ENCODE peak calls at places on chromosomes 11 and 22, in five cellular contexts. F is HepG2, Y is H1, W is GM12878, B is K562. D is an unnamed sample.

GRCh38 chr11:78038697-78039313 is 15.7 kb upstream of the KCTD14 start:
- DNase-seq in Y (no peak), F (peak; percentile 90), B (no peak), W (no peak), D (no peak)

GRCh38 chr22:30922151-30922611 is 46.4 kb downstream of the MORC2 start:
- DNase-seq in F (no peak), Y (no peak), W (peak; percentile 60), B (no peak), D (peak; percentile 60)

GRCh38 chr22:50114221-50114981 is 24.6 kb downstream of the MOV10L1 start:
- DNase-seq in Y (no peak), W (no peak), F (no peak), B (no peak), D (no peak)

GRCh38 chr11:46719048-46719542 is at the start of gene F2:
- DNase-seq in B (no peak), F (peak; percentile 96), W (no peak), Y (no peak), D (no peak)

GRCh38 chr22:36349726-36350125 is 38.0 kb downstream of the MYH9 start:
- DNase-seq in B (no peak), F (no peak), Y (no peak), W (no peak), D (no peak)

GRCh38 chr11:82995754-82996398 is 75.8 kb downstream of the RAB30 start:
- DNase-seq in Y (no peak), W (no peak), B (no peak), F (no peak), D (no peak)

GRCh38 chr11:35688023-35688422 is 25.4 kb downstream of the TRIM44 start:
- DNase-seq in Y (no peak), W (no peak), B (no peak), F (no peak), D (no peak)

GRCh38 chr11:91984033-91984568 is 240.5 kb upstream of the FAT3 start:
- DNase-seq in B (no peak), Y (no peak), W (no peak), F (no peak), D (no peak)

GRCh38 chr11:48104562-48104924 is 112.1 kb upstream of the OR4B1 start:
- DNase-seq in F (no peak), Y (no peak), W (no peak), B (no peak), D (no peak)

GRCh38 chr22:28582806-28583205 is 96.8 kb downstream of the TTC28 start:
- DNase-seq in Y (no peak), F (no peak), B (no peak), W (no peak), D (no peak)

GRCh38 chr11:8371516-8371884 is 107.8 kb upstream of the LMO1 start:
- DNase-seq in Y (no peak), W (no peak), B (no peak), F (no peak), D (no peak)

GRCh38 chr11:12017865-12018453 is 9.5 kb upstream of the DKK3 start:
- DNase-seq in Y (no peak), B (peak; percentile 72), F (no peak), W (no peak), D (no peak)

GRCh38 chr11:120529214-120529613 is 17.7 kb downstream of the GRIK4 start:
- DNase-seq in W (no peak), F (no peak), B (no peak), Y (no peak), D (no peak)

GRCh38 chr11:120526241-120526640 is 14.7 kb downstream of the GRIK4 start:
- DNase-seq in Y (no peak), B (no peak), W (no peak), F (no peak), D (no peak)

GRCh38 chr11:120528749-120529148 is 17.2 kb downstream of the GRIK4 start:
- DNase-seq in W (no peak), B (no peak), F (no peak), Y (no peak), D (no peak)

GRCh38 chr11:120525285-120526085 is 13.9 kb downstream of the GRIK4 start:
- DNase-seq in B (no peak), W (no peak), F (no peak), Y (no peak), D (no peak)

GRCh38 chr11:120527111-120527748 is 15.7 kb downstream of the GRIK4 start:
- DNase-seq in W (no peak), Y (peak; percentile 84), B (no peak), F (no peak), D (no peak)
- TF ChIP-seq POLR2A in W (no peak), Y (no peak), B (no peak), F (no peak), D (no peak)

GRCh38 chr11:65169164-65169641 is 830 bp upstream of the SPDYC start:
- DNase-seq in B (peak; percentile 67), W (no peak), Y (no peak), F (no peak), D (no peak)
- TF ChIP-seq TAF1 in B (no peak), W (no peak), Y (no peak), F (no peak), D (peak; percentile 67)

GRCh38 chr11:59777104-59777503 is 21.9 kb downstream of the STX3 start:
- DNase-seq in B (no peak), F (no peak), W (no peak), Y (no peak), D (no peak)
- TF ChIP-seq POLR2AphosphoS5 in B (no peak), F (no peak), W (no peak), Y (no peak), D (no peak)

DNA sequence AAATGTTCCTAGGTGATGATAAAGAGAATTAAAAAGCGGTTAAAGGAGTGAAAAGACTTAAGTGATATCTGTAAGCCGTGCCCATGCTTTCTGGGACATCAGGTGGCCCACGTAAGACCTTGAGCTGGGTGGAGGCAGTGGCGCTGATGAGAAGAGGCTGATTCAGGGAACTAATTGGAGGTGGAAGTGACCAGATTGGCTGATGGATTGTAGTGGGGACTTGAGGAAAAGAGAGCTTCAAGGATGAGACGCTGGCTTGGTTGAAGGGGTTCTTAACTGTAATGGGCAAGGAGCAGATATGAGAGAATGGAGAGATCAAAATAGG is 69.1 kb upstream of the EP300 start:
- DNase-seq in B (no peak), F (no peak), W (no peak), Y (no peak), D (no peak)
- TF ChIP-seq POLR2A in B (no peak), F (no peak), W (no peak), Y (no peak), D (no peak)

DNA sequence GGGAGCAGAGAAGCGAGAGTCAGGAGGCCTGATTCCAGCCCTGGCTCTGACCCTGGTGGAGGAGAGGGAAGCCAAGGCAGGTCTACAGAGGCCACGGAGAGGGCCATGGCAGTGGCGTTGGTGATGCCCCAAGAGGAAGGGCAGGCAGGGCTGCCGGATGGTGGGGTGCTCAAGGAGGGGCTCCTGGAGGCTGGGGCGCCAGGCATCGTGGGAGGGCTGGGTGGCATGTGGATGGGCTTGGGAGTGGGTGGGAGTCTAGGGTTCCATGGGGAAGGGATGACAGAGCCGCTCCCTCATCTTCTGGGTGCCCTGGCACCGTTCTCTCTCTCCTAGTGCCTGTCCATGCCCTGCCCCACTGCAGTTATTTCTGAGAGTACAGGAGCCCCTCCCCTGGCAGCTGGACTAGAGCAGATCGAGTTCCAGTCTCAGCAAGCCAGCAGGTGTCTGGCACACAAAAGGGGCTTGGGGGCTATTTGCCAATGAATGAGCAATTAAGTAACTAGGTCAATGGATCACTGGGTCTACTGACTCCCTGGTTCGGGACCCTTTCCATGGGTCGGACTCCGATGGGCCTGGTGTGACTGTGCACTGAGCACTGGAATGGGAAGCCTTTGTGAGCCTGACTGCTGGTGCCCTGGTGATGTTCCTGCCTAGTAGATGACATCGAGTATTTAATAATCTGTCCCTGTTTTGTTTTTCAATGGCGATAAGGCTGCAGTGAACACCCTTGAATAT is 570.0 kb downstream of the TBC1D22A start:
- DNase-seq in Y (no peak), W (no peak), B (no peak), F (no peak), D (no peak)
- TF ChIP-seq TAF1 in Y (no peak), W (no peak), B (no peak), F (no peak), D (no peak)

GRCh38 chr11:102139081-102139498 is 28.8 kb downstream of the YAP1 start:
- DNase-seq in B (no peak), W (no peak), F (no peak), Y (no peak), D (no peak)
- TF ChIP-seq POLR2AphosphoS5 in B (no peak), W (no peak), F (no peak), Y (no peak), D (no peak)

D was measured in GM12891.